ENCODE peak calls at places on chromosomes 13 and 19, in four cellular contexts. T is prostate gland; M is transverse colon; D is effector memory CD4-positive, alpha-beta T cell. V is an unnamed sample.

GRCh38 chr19:40266111-40266510 is 19.0 kb downstream of the AKT2 start:
- DNase-seq in T (peak; percentile 45), M (no peak), D (no peak), V (no peak)

GRCh38 chr19:37303591-37304171 is 67.2 kb upstream of the ZNF527 start:
- DNase-seq in T (no peak), M (no peak), D (no peak), V (no peak)

GRCh38 chr13:47886314-47886713 is 114.8 kb downstream of the SUCLA2 start:
- DNase-seq in T (no peak), M (no peak), D (no peak), V (no peak)

GRCh38 chr19:800360-801029 is 3.2 kb downstream of the PTBP1 start:
- DNase-seq in T (peak; percentile 88), M (peak; percentile 61), D (no peak), V (no peak)

GRCh38 chr13:33740134-33740538 is 77.8 kb upstream of the RFC3 start:
- DNase-seq in T (no peak), M (no peak), D (no peak), V (no peak)

GRCh38 chr13:18936104-18936503 is 245.5 kb downstream of the TUBA3C start:
- DNase-seq in T (no peak), M (no peak), D (no peak), V (no peak)

GRCh38 chr19:13262450-13262849 is 112.2 kb downstream of the IER2 start:
- DNase-seq in T (no peak), M (no peak), D (no peak), V (peak; percentile 70)

GRCh38 chr19:13843104-13843921 is 33.6 kb upstream of the NANOS3 start:
- DNase-seq in T (peak; percentile 76), M (peak; percentile 75), D (no peak), V (no peak)

GRCh38 chr13:113726961-113727411 is 32.0 kb upstream of the TMEM255B start:
- DNase-seq in T (no peak), M (no peak), D (no peak), V (no peak)

GRCh38 chr19:1624458-1624857 is 19.2 kb upstream of the UQCR11 start:
- DNase-seq in T (no peak), M (peak; percentile 48), D (no peak), V (peak; percentile 43)

GRCh38 chr13:43411741-43412140 is 375.0 kb downstream of the ENOX1 start:
- DNase-seq in T (no peak), M (peak; percentile 19), D (no peak), V (no peak)

GRCh38 chr19:34345934-34346333 is 19.1 kb upstream of the GPI start:
- DNase-seq in T (peak; percentile 63), M (peak; percentile 81), D (peak; percentile 33), V (peak; percentile 53)

GRCh38 chr19:58556633-58557252 is 1.7 kb downstream of the UBE2M start:
- DNase-seq in T (no peak), M (no peak), D (no peak), V (no peak)

GRCh38 chr13:74128171-74128767 is 5.9 kb downstream of the KLF12 start:
- DNase-seq in T (no peak), M (no peak), D (no peak), V (no peak)

GRCh38 chr19:13034636-13035035 is 39.4 kb downstream of the NFIX start:
- DNase-seq in T (no peak), M (no peak), D (no peak), V (no peak)

GRCh38 chr13:48233097-48233885 is at the start of gene ITM2B:
- DNase-seq in T (peak; percentile 81), M (peak; percentile 82), D (peak; percentile 56), V (peak; percentile 62)

GRCh38 chr13:99263386-99263785 is 5.2 kb upstream of the GPR18 start:
- DNase-seq in T (no peak), M (no peak), D (no peak), V (no peak)
- H3K4me1 ChIP-seq in T (no peaks in the 10 kb centered on the region), M (peaks cover 14% of the 10 kb centered on the region), D (peaks cover 34% of the 10 kb centered on the region), V (peaks cover 29% of the 10 kb centered on the region)

DNA sequence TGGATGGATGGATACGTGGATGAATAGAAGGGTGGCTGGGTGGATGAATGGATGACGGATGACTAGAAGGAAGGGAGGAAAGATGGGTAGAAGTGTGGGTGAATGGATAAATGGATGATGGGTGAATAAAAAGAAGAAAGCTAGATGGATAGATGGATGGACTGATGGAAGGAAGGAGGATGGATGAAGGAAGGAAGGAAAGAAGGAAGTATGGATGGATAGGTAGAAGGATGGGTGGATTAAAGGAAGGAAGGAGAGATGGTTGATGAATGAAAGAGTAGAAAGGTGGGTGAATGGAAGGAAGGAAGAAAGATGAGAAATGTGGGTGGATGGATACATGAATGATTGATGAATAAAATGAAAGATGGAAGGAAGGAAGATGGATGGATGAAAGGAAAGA is 14.5 kb downstream of the ARHGEF18 start:
- DNase-seq in T (no peak), M (no peak), D (no peak), V (no peak)
- H3K4me1 ChIP-seq in T (no peaks in the 10 kb centered on the region), M (no peaks in the 10 kb centered on the region), D (peaks cover 8% of the 10 kb centered on the region), V (peaks cover 8% of the 10 kb centered on the region)

GRCh38 chr13:45333251-45333972 is 7.6 kb downstream of the TPT1 start:
- DNase-seq in T (no peak), M (no peak), D (no peak), V (no peak)
- H3K4me1 ChIP-seq in T (peaks cover 10% of the 10 kb centered on the region), M (peaks cover 74% of the 10 kb centered on the region), D (peaks cover 51% of the 10 kb centered on the region), V (peaks cover 66% of the 10 kb centered on the region)

DNA sequence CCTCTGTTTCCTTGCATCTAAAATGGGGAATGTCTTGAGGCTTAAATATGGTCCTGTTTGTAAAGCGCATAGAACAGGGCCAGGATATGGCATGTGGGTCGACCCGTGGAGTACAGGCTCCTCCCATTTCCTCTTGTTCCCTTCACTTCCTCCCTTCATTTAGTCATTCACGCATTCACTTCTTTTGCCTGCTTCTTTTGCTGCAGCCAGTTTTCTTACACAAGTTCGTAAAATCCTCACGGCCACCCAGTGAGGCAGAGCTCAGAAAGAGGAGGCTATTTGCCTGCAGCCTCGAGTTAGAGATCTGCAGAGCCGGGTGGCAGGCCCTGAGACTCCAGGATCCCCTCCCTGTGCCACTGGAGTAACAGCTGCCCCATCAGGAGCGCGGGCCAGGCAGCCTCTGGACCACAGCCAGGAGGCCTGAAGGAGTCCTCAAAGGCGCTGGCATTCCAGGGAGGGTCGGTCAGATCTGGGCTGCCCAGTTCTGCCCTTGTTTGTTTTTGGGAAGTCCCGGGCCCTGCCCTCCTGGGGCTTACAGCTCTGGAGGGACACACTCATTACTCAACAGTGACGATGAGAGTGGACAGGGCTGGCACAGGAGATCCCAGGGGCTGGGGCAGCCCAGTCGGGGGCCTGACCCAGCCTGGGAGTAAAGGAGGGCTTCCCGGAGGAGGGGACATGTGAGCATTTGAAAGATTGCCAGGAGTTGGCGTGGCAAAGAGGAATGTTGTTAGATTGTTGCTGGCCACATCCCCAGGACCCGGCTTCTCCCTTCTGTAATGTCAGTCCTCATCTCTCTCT is 4.6 kb downstream of the PPP5C start:
- DNase-seq in T (peak; percentile 21), M (peak; percentile 54), D (no peak), V (peak; percentile 76)
- H3K4me1 ChIP-seq in T (peaks cover 9% of the 10 kb centered on the region), M (peaks cover 54% of the 10 kb centered on the region), D (peaks cover 41% of the 10 kb centered on the region), V (peaks cover 47% of the 10 kb centered on the region)

GRCh38 chr19:38690832-38691231 is 43.4 kb downstream of the ACTN4 start:
- DNase-seq in T (no peak), M (no peak), D (no peak), V (no peak)
- H3K4me1 ChIP-seq in T (peaks cover 7% of the 10 kb centered on the region), M (peaks cover 91% of the 10 kb centered on the region), D (peaks cover 64% of the 10 kb centered on the region), V (peaks cover 69% of the 10 kb centered on the region)

DNA sequence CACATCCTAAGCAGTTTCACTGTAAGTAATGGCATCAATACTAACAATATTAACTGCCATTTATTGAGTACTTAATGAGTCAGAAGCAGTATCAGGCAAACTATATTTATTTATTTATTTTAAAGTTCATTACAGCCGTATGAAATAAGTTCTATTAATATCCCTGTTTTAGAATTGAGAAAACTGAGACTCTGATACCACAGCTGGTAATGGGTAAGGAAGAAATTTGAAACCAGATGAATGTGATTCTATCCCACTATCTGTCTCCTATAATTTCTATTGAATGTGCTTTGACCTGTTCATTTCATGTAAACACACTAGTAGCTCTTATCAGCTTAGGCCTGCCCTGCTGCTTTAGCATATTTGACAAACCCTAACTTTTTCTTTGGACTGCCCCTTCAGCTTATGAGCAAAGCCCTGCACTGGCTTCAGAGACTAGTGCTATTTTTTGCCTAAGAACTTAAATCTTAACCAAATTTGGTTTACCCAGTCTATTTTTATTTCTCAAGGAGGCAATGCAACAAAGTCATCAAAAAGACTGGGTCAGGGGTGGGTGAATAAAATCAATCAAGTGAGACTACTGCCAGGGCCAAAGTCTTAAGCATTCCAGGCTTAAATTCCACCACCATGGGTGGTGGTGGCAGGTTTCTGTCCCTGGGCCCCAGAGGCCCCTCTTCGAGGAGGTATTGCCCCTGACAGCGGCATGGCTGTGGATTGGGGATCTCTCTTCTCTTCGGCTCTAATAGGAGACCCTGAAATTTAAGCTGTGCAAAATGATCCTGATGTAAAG is 143.4 kb downstream of the DLEU7 start:
- DNase-seq in T (no peak), M (no peak), D (no peak), V (no peak)
- H3K4me1 ChIP-seq in T (no peaks in the 10 kb centered on the region), M (no peaks in the 10 kb centered on the region), D (no peaks in the 10 kb centered on the region), V (no peaks in the 10 kb centered on the region)

DNA sequence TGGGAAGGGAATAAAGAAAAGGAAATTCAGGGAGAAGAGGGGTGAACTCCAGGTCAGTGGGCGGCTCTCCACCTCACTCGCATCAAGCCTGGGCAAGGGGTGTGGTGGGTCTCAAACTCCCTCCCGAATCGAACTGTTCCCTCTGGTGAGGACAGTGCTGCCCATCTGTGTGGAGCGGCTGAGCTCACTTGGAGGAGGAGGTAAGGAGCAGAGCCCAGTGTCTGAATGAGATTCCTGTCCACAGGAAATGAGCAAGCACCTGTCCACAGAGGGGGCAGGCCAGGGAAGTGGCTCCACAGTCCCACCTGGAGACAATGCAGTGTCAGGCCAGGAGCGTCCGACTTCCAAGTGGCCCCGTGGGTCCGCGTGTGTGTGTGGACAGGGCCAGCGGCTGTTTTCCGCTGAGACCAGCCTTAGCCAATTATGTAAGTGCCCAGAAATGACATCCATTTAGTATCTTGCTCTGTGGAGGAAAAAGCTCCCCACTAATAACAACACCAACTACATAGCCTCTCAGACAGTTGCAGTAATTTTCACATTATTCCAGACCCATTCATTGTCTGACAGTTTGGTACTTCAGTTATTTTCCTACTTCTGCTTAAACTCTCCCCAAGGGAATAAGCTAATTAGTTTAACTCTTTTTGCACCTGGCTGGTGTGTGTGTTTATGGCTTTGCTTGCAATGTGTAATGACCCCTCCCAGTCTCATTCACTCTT is 114.5 kb downstream of the SOX1 start:
- DNase-seq in T (no peak), M (no peak), D (no peak), V (no peak)
- H3K4me1 ChIP-seq in T (no peaks in the 10 kb centered on the region), M (peaks cover 8% of the 10 kb centered on the region), D (no peaks in the 10 kb centered on the region), V (no peaks in the 10 kb centered on the region)

GRCh38 chr19:4981681-4981958 is 12.7 kb downstream of the KDM4B start:
- DNase-seq in T (no peak), M (no peak), D (no peak), V (no peak)

GRCh38 chr19:4977299-4978174 is 8.6 kb downstream of the KDM4B start:
- DNase-seq in T (no peak), M (peak; percentile 37), D (no peak), V (no peak)

GRCh38 chr19:4980838-4981680 is 12.1 kb downstream of the KDM4B start:
- DNase-seq in T (no peak), M (no peak), D (no peak), V (no peak)

GRCh38 chr19:4980087-4980486 is 11.2 kb downstream of the KDM4B start:
- DNase-seq in T (no peak), M (no peak), D (no peak), V (no peak)

DNA sequence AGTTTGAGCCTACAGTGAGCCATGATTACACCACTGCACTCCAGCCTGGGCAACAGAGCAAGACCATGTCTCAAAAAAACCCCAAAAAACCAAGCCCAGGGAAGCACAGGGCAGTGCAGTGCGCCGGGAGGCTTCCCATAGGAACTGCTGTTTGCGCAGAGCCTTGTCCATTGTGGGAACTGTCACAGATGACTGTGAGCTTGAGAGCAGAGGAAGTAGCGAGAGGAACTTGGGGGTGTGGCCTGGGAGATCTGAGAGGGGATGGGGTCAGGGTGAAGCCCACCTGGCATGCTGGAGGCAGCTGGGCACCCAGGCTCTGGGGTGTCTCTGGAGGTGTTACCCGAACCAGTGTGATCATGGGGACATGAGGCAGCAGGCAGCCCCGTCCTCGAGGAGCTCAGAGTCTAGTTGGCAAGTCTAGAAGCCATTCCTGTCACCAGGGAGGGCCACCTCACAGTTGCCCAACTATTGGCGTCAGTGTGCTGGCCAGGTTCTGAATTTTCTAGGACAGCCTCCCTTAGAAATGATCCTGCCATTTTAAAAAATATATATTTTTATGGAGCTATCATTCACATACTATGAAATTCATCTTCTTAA is 10.4 kb downstream of the KDM4B start:
- DNase-seq in T (no peak), M (no peak), D (no peak), V (no peak)
- H3K4me1 ChIP-seq in T (peaks cover 31% of the 10 kb centered on the region), M (peaks cover 43% of the 10 kb centered on the region), D (no peaks in the 10 kb centered on the region), V (peaks cover 3% of the 10 kb centered on the region)

V was measured in CD4-positive, CD25-positive, alpha-beta regulatory T cell.